ENCODE peak calls at places on chromosome 6, in six cellular contexts. C is colonic mucosa, V is mesothelial cell of epicardium, F is foreskin fibroblast, H is brain microvascular endothelial cell, W is body of pancreas. B is an unnamed sample.

GRCh38 chr6:41336824-41337223 is 1.4 kb downstream of the NCR2 start:
- DNase-seq in C (no peak), V (no peak), F (no peak), H (no peak), W (no peak), B (no peak)

GRCh38 chr6:32060966-32061655 is 22.9 kb downstream of the CYP21A2 start:
- DNase-seq in C (no peak), V (no peak), F (no peak), H (no peak), W (no peak), B (no peak)

GRCh38 chr6:118876201-118876600 is 17.8 kb upstream of the ASF1A start:
- DNase-seq in C (no peak), V (no peak), F (peak; percentile 56), H (no peak), W (no peak), B (no peak)

GRCh38 chr6:159833556-159833955 is 33.5 kb downstream of the PNLDC1 start:
- DNase-seq in C (no peak), V (no peak), F (peak; percentile 83), H (peak; percentile 39), W (no peak), B (no peak)

GRCh38 chr6:3026811-3027626 is 27.3 kb downstream of the NQO2 start:
- DNase-seq in C (no peak), V (peak; percentile 30), F (no peak), H (no peak), W (no peak), B (no peak)

GRCh38 chr6:155066371-155066770 is 71.3 kb downstream of the TIAM2 start:
- DNase-seq in C (no peak), V (no peak), F (peak; percentile 40), H (no peak), W (no peak), B (no peak)

GRCh38 chr6:146200136-146200708 is 171.4 kb downstream of the GRM1 start:
- DNase-seq in C (no peak), V (no peak), F (no peak), H (peak; percentile 3), W (no peak), B (no peak)

GRCh38 chr6:62891065-62891647 is 320.1 kb upstream of the FKBP1C start:
- DNase-seq in C (no peak), V (no peak), F (no peak), H (no peak), W (no peak), B (no peak)

GRCh38 chr6:169253745-169254238 is at the start of gene THBS2:
- DNase-seq in C (no peak), V (no peak), F (peak; percentile 94), H (peak; percentile 90), W (no peak), B (peak; percentile 62)

GRCh38 chr6:72151742-72152141 is 265.4 kb downstream of the RIMS1 start:
- DNase-seq in C (no peak), V (no peak), F (no peak), H (no peak), W (no peak), B (no peak)

GRCh38 chr6:5333653-5334052 is 72.3 kb downstream of the FARS2 start:
- DNase-seq in C (no peak), V (no peak), F (peak; percentile 80), H (no peak), W (no peak), B (no peak)

GRCh38 chr6:157982297-157982579 is 575 bp downstream of the SYNJ2 start:
- DNase-seq in C (peak; percentile 73), V (peak; percentile 65), F (peak; percentile 61), H (no peak), W (peak; percentile 78), B (peak; percentile 47)

GRCh38 chr6:158004696-158005095 is 23.0 kb downstream of the SYNJ2 start:
- DNase-seq in C (no peak), V (no peak), F (no peak), H (no peak), W (no peak), B (no peak)

GRCh38 chr6:46756469-46757205 is 9.9 kb downstream of the ANKRD66 start:
- DNase-seq in C (no peak), V (no peak), F (peak; percentile 14), H (no peak), W (no peak), B (no peak)

GRCh38 chr6:4906942-4907300 is 96.9 kb downstream of the RPP40 start:
- DNase-seq in C (no peak), V (no peak), F (peak; percentile 44), H (no peak), W (peak; percentile 19), B (no peak)

GRCh38 chr6:96066376-96066775 is 50.6 kb downstream of the FUT9 start:
- DNase-seq in C (no peak), V (no peak), F (no peak), H (no peak), W (no peak), B (no peak)

GRCh38 chr6:31559958-31560696 is 12.0 kb upstream of the LTA start:
- DNase-seq in C (no peak), V (no peak), F (peak; percentile 85), H (peak; percentile 51), W (peak; percentile 25), B (no peak)

GRCh38 chr6:27669278-27669797 is 196.4 kb upstream of the ZNF184 start:
- DNase-seq in C (no peak), V (no peak), F (no peak), H (no peak), W (no peak), B (no peak)

GRCh38 chr6:91094806-91095475 is 508.1 kb upstream of the MAP3K7 start:
- DNase-seq in C (no peak), V (no peak), F (no peak), H (no peak), W (no peak), B (no peak)

GRCh38 chr6:154792761-154793160 is 59.5 kb downstream of the SCAF8 start:
- DNase-seq in C (no peak), V (no peak), F (no peak), H (peak; percentile 12), W (no peak), B (no peak)

GRCh38 chr6:108737594-108738546 is 110.4 kb upstream of the ARMC2 start:
- DNase-seq in C (no peak), V (no peak), F (peak; percentile 98), H (peak; percentile 99), W (peak; percentile 29), B (no peak)

GRCh38 chr6:106827081-106827480 is 147.4 kb downstream of the CD24 start:
- DNase-seq in C (no peak), V (no peak), F (no peak), H (no peak), W (no peak), B (no peak)

GRCh38 chr6:56647172-56647762 is 4.6 kb upstream of the DST start:
- DNase-seq in C (no peak), V (no peak), F (no peak), H (no peak), W (no peak), B (no peak)

GRCh38 chr6:159169193-159169555 is at the start of gene FNDC1:
- DNase-seq in C (peak; percentile 37), V (peak; percentile 68), F (peak; percentile 60), H (no peak), W (peak; percentile 41), B (peak; percentile 82)

GRCh38 chr6:11144393-11144829 is 32.9 kb upstream of the ERVFRD-1 start:
- DNase-seq in C (peak; percentile 85), V (peak; percentile 71), F (peak; percentile 87), H (peak; percentile 68), W (peak; percentile 81), B (peak; percentile 81)

GRCh38 chr6:149483849-149484635 is 772 bp downstream of the ZC3H12D start:
- DNase-seq in C (no peak), V (no peak), F (no peak), H (no peak), W (no peak), B (no peak)

GRCh38 chr6:474454-475185 is 83.1 kb downstream of the IRF4 start:
- DNase-seq in C (no peak), V (no peak), F (no peak), H (peak; percentile 21), W (peak; percentile 19), B (no peak)

DNA sequence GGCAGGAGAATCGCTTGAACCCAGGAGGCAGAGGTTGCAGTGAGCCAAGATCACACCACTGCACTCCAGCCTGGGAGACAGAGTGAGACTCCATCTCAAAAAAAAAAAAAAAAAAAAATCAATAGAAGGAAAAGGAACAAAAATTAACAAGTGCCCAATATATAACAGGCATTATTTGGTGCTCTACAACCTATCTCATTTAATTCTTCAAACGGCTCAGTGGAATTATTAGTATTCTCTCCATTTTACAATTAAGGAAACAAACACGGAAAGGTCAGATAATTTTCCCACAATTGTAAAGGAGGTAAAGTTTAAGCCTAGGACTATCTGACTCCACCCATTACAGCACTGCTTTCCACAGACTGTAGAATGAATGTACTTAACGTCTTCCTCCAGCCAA is 19.8 kb downstream of the CCNC start:
- DNase-seq in C (no peak), V (no peak), F (no peak), H (no peak), W (no peak), B (no peak)
- TF ChIP-seq CTCF in C (no peak), V (no peak), F (no peak), H (no peak), W (no peak), B (no peak)

DNA sequence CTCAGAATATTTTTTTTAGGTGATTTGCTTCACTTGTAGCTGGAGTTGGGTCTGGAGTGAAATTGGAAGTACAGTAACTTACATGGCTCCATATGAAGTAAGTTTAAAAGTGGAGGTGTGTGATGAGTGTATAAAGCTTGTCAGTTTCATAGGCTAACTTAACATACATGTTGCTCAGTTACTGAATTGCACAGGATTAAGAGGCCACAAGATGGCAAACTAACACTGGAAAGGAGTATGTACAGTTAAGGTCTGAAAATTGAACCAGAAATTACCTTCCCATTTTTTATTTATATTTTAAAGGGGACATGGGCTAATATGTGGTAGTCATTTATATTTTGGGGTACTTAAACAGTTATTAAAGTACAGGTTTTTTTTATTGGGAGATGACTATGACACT is 45.3 kb upstream of the SMIM8 start:
- DNase-seq in C (no peak), V (no peak), F (no peak), H (peak; percentile 9), W (no peak), B (no peak)
- TF ChIP-seq CTCF in C (no peak), V (no peak), F (no peak), H (peak; percentile 24), W (no peak), B (no peak)

GRCh38 chr6:163133691-163134090 is 280.8 kb upstream of the QKI start:
- DNase-seq in C (no peak), V (no peak), F (no peak), H (no peak), W (no peak), B (no peak)

GRCh38 chr6:163128324-163128723 is 286.2 kb upstream of the QKI start:
- DNase-seq in C (no peak), V (no peak), F (no peak), H (no peak), W (no peak), B (no peak)

GRCh38 chr6:163127587-163127986 is 286.9 kb upstream of the QKI start:
- DNase-seq in C (no peak), V (no peak), F (no peak), H (no peak), W (no peak), B (no peak)

GRCh38 chr6:163133017-163133416 is 281.5 kb upstream of the QKI start:
- DNase-seq in C (no peak), V (no peak), F (no peak), H (no peak), W (no peak), B (no peak)

GRCh38 chr6:163132050-163132750 is 282.3 kb upstream of the QKI start:
- DNase-seq in C (no peak), V (no peak), F (peak; percentile 5), H (peak; percentile 63), W (no peak), B (no peak)
- TF ChIP-seq CTCF in C (no peak), V (no peak), F (no peak), H (no peak), W (no peak), B (no peak)

GRCh38 chr6:163902993-163903392 is 488.5 kb downstream of the QKI start:
- DNase-seq in C (no peak), V (no peak), F (no peak), H (no peak), W (no peak), B (no peak)
- TF ChIP-seq CTCF in C (no peak), V (no peak), F (no peak), H (no peak), W (no peak), B (no peak)

B was measured in glutamatergic neuron.